ENCODE peak calls at places on chromosomes 6 and 20, in six cellular contexts. J, T, X, C, D and S are unnamed samples.

GRCh38 chr6:109117346-109118035 is 22.2 kb downstream of the CEP57L1 start:
- DNase-seq in X (no peak), C (no peak), J (no peak), D (no peak), T (peak), S (no peak)

GRCh38 chr6:121520337-121521163 is 85.1 kb downstream of the GJA1 start:
- DNase-seq in J (no peak), D (no peak), X (no peak), T (no peak), C (no peak), S (no peak)

GRCh38 chr6:140566706-140567330 is 1192.4 kb upstream of the CITED2 start:
- DNase-seq in J (no peak), X (no peak), T (no peak), C (no peak), D (no peak), S (no peak)

GRCh38 chr6:147660334-147661311 is 152.1 kb downstream of the SAMD5 start:
- DNase-seq in X (no peak), J (no peak), C (no peak), T (no peak), D (no peak), S (no peak)

GRCh38 chr20:1335961-1336698 is 7.2 kb upstream of the SDCBP2 start:
- DNase-seq in X (no peak), D (no peak), C (no peak), J (peak), T (no peak), S (peak)

GRCh38 chr6:71334768-71335167 is 46.2 kb downstream of the OGFRL1 start:
- DNase-seq in T (no peak), C (no peak), X (no peak), J (no peak), D (no peak), S (no peak)

GRCh38 chr6:55089325-55089724 is 85.0 kb upstream of the HCRTR2 start:
- DNase-seq in X (no peak), D (no peak), T (no peak), J (no peak), C (no peak), S (no peak)

GRCh38 chr20:63470410-63470809 is 2.0 kb downstream of the KCNQ2 start:
- DNase-seq in J (no peak), D (no peak), X (no peak), C (no peak), T (no peak), S (no peak)

GRCh38 chr6:116220172-116220571 is 33.7 kb downstream of the TSPYL4 start:
- DNase-seq in J (no peak), T (no peak), X (no peak), C (peak), D (no peak), S (no peak)

GRCh38 chr6:97947841-97948240 is 664.8 kb upstream of the MMS22L start:
- DNase-seq in J (no peak), C (no peak), T (no peak), X (peak), D (no peak), S (no peak)

GRCh38 chr6:18488526-18489270 is 101.5 kb downstream of the RNF144B start:
- DNase-seq in C (no peak), J (no peak), X (no peak), D (no peak), T (no peak), S (no peak)

GRCh38 chr6:112911949-112912348 is 564.8 kb downstream of the RFPL4B start:
- DNase-seq in T (no peak), X (no peak), D (no peak), C (no peak), J (no peak), S (no peak)

GRCh38 chr6:40477246-40478126 is 109.7 kb downstream of the LRFN2 start:
- DNase-seq in J (no peak), T (no peak), D (no peak), X (no peak), C (no peak), S (no peak)

GRCh38 chr6:44058617-44059358 is 68.5 kb downstream of the MRPL14 start:
- DNase-seq in D (no peak), J (peak), C (peak), T (peak), X (peak), S (no peak)

GRCh38 chr6:138692978-138693909 is 80.3 kb upstream of the CCDC28A start:
- DNase-seq in J (peak), X (peak), C (peak), D (peak), T (peak), S (peak)

GRCh38 chr20:52937701-52938100 is 34.5 kb upstream of the TSHZ2 start:
- DNase-seq in T (no peak), D (no peak), X (no peak), C (no peak), J (no peak), S (no peak)

GRCh38 chr6:37788259-37788658 is 31.3 kb upstream of the ZFAND3 start:
- DNase-seq in T (no peak), D (no peak), J (no peak), X (no peak), C (no peak), S (no peak)

GRCh38 chr6:122789862-122790739 is 1.0 kb downstream of the SMPDL3A start:
- DNase-seq in X (no peak), C (peak), D (no peak), J (no peak), T (no peak), S (no peak)
- TF ChIP-seq CTCF in X (no peak), C (no peak), D (no peak), J (no peak), T (no peak), S (no peak)

DNA sequence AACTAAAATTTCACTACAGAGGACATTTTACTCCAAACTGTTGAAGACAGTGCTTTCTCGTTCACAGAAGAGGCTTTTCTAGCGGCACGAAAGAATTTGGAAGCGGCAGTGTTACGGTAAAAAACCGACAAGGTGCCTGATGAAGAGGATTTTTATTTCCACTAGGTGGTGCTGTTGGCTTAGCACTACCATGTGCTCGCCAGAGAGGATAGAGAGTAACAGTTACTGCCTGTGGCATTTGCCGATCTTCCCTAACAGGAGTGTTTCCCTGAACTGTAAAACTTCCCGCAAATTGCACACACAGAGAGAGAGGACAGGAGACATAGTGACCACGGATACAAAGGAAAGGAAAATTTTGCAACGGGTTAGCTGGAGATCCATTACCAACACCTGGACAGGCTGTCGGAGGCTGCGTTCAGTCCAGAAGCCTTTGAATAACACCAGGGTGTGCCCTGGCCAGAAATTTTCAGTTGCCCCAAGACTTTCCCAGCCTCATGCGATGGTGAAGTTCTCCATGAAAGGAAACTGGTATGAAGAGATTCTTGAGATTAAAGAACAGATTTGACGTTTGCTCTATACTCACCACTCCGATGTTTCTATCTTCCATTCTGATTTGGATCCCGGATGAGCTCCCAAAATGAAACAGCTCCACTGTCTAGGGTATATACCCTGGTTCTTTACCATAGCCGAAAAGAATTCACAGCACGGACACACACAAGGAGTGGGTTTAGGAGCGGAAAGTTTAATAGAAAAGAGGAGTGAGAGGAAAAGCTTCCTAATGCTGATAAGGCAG is 48.1 kb downstream of the HLA-DPB1 start:
- DNase-seq in C (no peak), X (no peak), D (no peak), J (no peak), T (no peak), S (no peak)
- TF ChIP-seq CTCF in C (peak), X (peak), D (peak), J (peak), T (peak), S (peak)

GRCh38 chr20:39271205-39271604 is 309.1 kb downstream of the DHX35 start:
- DNase-seq in X (no peak), C (no peak), J (no peak), T (no peak), D (no peak), S (no peak)
- TF ChIP-seq CTCF in X (no peak), C (no peak), J (no peak), T (no peak), D (no peak), S (no peak)

GRCh38 chr20:3696200-3696599 is 14.4 kb upstream of the ADAM33 start:
- DNase-seq in X (no peak), J (no peak), C (no peak), T (no peak), D (no peak), S (no peak)
- TF ChIP-seq CTCF in X (peak), J (no peak), C (peak), T (peak), D (peak), S (peak)

GRCh38 chr20:47215653-47216397 is 140.7 kb downstream of the ZMYND8 start:
- DNase-seq in J (no peak), D (no peak), T (no peak), X (no peak), C (no peak), S (no peak)
- TF ChIP-seq CTCF in J (no peak), D (no peak), T (no peak), X (no peak), C (no peak), S (no peak)

GRCh38 chr20:37980876-37981275 is 52.4 kb downstream of the TTI1 start:
- DNase-seq in C (no peak), J (no peak), X (no peak), T (no peak), D (no peak), S (no peak)
- TF ChIP-seq CTCF in C (no peak), J (no peak), X (no peak), T (no peak), D (no peak), S (no peak)

GRCh38 chr20:44461142-44461802 is 14.4 kb upstream of the TTPAL start:
- DNase-seq in C (no peak), D (no peak), T (no peak), X (no peak), J (no peak), S (no peak)

GRCh38 chr20:44461803-44462174 is 13.9 kb upstream of the TTPAL start:
- DNase-seq in D (no peak), X (no peak), J (no peak), C (no peak), T (no peak), S (no peak)

GRCh38 chr20:44463466-44463865 is 12.2 kb upstream of the TTPAL start:
- DNase-seq in D (no peak), X (no peak), J (no peak), T (no peak), C (no peak), S (no peak)

GRCh38 chr20:44464514-44464913 is 11.2 kb upstream of the TTPAL start:
- DNase-seq in D (no peak), C (no peak), X (no peak), T (no peak), J (no peak), S (no peak)

DNA sequence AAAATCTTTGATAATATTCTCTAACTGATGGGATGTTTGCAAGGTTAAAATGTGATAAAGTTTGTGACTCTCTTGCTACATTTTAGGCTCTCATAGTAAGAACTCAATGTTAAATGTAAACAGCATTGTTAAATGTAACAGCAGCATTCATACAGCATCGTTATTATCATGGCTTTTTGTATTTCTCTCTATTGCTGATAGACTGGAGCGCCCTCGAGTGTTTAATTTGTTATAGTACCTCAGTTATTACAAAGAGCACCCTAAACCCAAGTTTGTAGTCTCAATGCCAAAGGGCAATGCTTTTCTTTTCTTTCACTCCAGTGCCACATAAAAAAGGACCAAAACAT is 14.9 kb upstream of the TTPAL start:
- DNase-seq in C (no peak), D (no peak), T (no peak), X (no peak), J (no peak), S (no peak)
- TF ChIP-seq CTCF in C (peak), D (peak), T (peak), X (peak), J (peak), S (peak)

DNA sequence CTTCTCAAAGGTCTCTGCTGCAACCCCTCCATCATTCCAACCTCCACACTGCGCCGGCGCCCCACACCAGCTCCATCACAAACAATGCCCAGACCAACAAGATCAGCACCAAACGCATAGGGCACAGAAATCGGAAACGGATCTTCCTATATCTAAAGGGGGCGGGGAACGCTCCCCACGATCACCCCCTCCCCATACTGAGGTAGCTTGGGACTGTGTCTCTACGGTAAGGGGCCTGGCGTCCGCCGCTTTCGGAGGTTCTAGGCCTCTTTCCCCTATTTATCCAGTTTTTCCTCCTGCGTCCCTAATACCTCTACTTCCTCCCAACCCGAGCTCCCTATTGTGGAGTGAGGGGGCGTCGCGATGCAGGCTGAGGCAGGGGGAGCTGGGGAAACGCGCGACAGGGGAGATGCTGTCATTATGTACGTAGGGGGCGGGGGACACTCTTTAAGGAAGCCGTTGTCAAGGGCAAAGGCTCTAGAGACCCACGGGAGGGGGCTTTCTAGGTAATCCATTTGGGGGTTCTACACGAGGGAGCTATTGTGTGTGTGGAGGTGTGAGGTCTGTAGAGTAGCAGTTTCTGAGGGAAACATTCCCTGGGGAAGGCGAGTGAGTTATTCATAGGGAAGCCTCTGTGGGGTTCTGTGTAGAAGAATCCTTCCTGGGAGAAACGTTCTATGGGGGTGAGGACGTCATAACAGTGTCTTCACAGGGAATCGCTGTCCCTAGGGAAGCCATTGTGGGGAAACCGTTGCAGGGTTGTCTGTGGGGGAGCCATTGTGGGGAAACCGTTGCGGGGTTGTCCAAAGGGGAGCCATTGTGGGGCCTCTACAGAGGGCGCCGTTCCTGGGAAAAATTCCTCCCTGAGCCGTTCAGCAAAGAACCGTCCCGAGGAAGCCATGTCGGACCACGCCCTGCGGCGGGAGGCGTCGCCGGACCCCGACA is 716 bp downstream of the DNAAF9 start:
- DNase-seq in D (no peak), J (peak), T (no peak), C (no peak), X (peak), S (no peak)
- TF ChIP-seq CTCF in D (no peak), J (no peak), T (no peak), C (no peak), X (no peak), S (no peak)